ENCODE peak calls at places on chromosomes 16 and 17, in six cellular contexts. N is stimulated activated CD8-positive, alpha-beta memory T cell treated with anti-CD3 and anti-CD28 coated beads, Interleukin-7, amount 100 ng/mL, for 24 hours; Y is AG10803; F is Caki2; D is ovary; M is A549. G is an unnamed sample.
A peak's percentile ranks its signal among the peaks of the same experiment; 100 is the strongest.

GRCh38 chr17:30555942-30556341 is 78.7 kb downstream of the GOSR1 start:
- DNase-seq in N (no peak), Y (no peak), F (no peak), D (no peak), M (no peak), G (no peak)

GRCh38 chr17:80312621-80313135 is 52.0 kb downstream of the RNF213 start:
- DNase-seq in N (no peak), Y (no peak), F (no peak), D (no peak), M (no peak), G (no peak)

GRCh38 chr17:44942456-44942855 is 5.1 kb downstream of the KIF18B start:
- DNase-seq in N (no peak), Y (no peak), F (no peak), D (no peak), M (no peak), G (no peak)

GRCh38 chr17:14015286-14015685 is 54.0 kb upstream of the COX10 start:
- DNase-seq in N (no peak), Y (no peak), F (no peak), D (no peak), M (no peak), G (no peak)

GRCh38 chr16:66678314-66678713 is 18.2 kb downstream of the CMTM4 start:
- DNase-seq in N (no peak), Y (peak; percentile 46), F (no peak), D (no peak), M (no peak), G (no peak)

GRCh38 chr17:64357191-64357981 is 33.3 kb downstream of the PECAM1 start:
- DNase-seq in N (no peak), Y (peak; percentile 100), F (no peak), D (peak; percentile 62), M (no peak), G (no peak)

GRCh38 chr16:69861276-69862030 is 89.7 kb upstream of the CLEC18A start:
- DNase-seq in N (no peak), Y (peak; percentile 76), F (no peak), D (peak; percentile 76), M (no peak), G (peak; percentile 81)

GRCh38 chr17:38704645-38705522 is at the start of gene MLLT6:
- DNase-seq in N (peak; percentile 51), Y (peak; percentile 76), F (peak; percentile 68), D (peak; percentile 85), M (peak; percentile 81), G (peak; percentile 87)

GRCh38 chr17:2986925-2987324 is 76.5 kb downstream of the OR1D5 start:
- DNase-seq in N (no peak), Y (no peak), F (no peak), D (no peak), M (no peak), G (no peak)

GRCh38 chr16:68592466-68593337 is 52.4 kb upstream of the CDH3 start:
- DNase-seq in N (no peak), Y (no peak), F (no peak), D (no peak), M (no peak), G (no peak)

GRCh38 chr17:17514993-17515920 is 19.1 kb upstream of the RASD1 start:
- DNase-seq in N (no peak), Y (peak; percentile 72), F (no peak), D (no peak), M (no peak), G (no peak)

GRCh38 chr17:56653877-56654276 is 60.4 kb downstream of the NOG start:
- DNase-seq in N (no peak), Y (peak; percentile 70), F (peak; percentile 43), D (no peak), M (peak; percentile 54), G (no peak)

GRCh38 chr17:35713069-35713728 is 18.2 kb upstream of the RASL10B start:
- DNase-seq in N (no peak), Y (peak; percentile 97), F (no peak), D (no peak), M (no peak), G (peak; percentile 83)

GRCh38 chr16:9798952-9799590 is 383.2 kb downstream of the GRIN2A start:
- DNase-seq in N (no peak), Y (no peak), F (no peak), D (no peak), M (no peak), G (no peak)

G was measured in adrenal gland.